ENCODE peak calls at places on chromosomes 7 and 10, in four cellular contexts. B, U, P and Q are unnamed samples.

GRCh38 chr7:16652888-16653287 is 6.9 kb downstream of the BZW2 start:
- DNase-seq in B (no peak), U (peak), P (no peak), Q (no peak)

GRCh38 chr7:106243893-106244292 is 40.9 kb downstream of the NAMPT start:
- DNase-seq in B (peak), U (no peak), P (no peak), Q (peak)

GRCh38 chr10:88968316-88968882 is 15.8 kb upstream of the ACTA2 start:
- DNase-seq in B (no peak), U (no peak), P (no peak), Q (no peak)

GRCh38 chr10:43140414-43140813 is 2.2 kb downstream of the CSGALNACT2 start:
- DNase-seq in B (peak), U (no peak), P (peak), Q (peak)

GRCh38 chr7:151394076-151395035 is 15.5 kb downstream of the WDR86 start:
- DNase-seq in B (no peak), U (no peak), P (no peak), Q (no peak)

GRCh38 chr7:27184342-27185012 is 555 bp downstream of the HOXA11 start:
- DNase-seq in B (no peak), U (no peak), P (peak), Q (peak)

GRCh38 chr7:2520131-2520807 is 695 bp downstream of the LFNG start:
- DNase-seq in B (no peak), U (no peak), P (peak), Q (no peak)

GRCh38 chr10:11255796-11256444 is 238.2 kb downstream of the CELF2 start:
- DNase-seq in B (no peak), U (no peak), P (no peak), Q (no peak)

GRCh38 chr10:64444163-64444562 is 923.0 kb downstream of the REEP3 start:
- DNase-seq in B (no peak), U (no peak), P (no peak), Q (no peak)

GRCh38 chr10:100636848-100637553 is 101.3 kb downstream of the HIF1AN start:
- DNase-seq in B (no peak), U (no peak), P (no peak), Q (no peak)

GRCh38 chr10:19966751-19967150 is 150.5 kb downstream of the PLXDC2 start:
- DNase-seq in B (peak), U (no peak), P (no peak), Q (no peak)

GRCh38 chr10:132001238-132001977 is 19.7 kb upstream of the BNIP3 start:
- DNase-seq in B (peak), U (no peak), P (peak), Q (no peak)

GRCh38 chr10:6279540-6280267 is 77.0 kb downstream of the PFKFB3 start:
- DNase-seq in B (peak), U (no peak), P (peak), Q (peak)

GRCh38 chr7:135666156-135666555 is 3.8 kb downstream of the STMP1 start:
- DNase-seq in B (peak), U (no peak), P (no peak), Q (no peak)

GRCh38 chr7:124171068-124171467 is 138.2 kb upstream of the TMEM229A start:
- DNase-seq in B (no peak), U (no peak), P (peak), Q (peak)

GRCh38 chr10:7789390-7789789 is 1.4 kb downstream of the ATP5F1C start:
- DNase-seq in B (peak), U (no peak), P (no peak), Q (no peak)

GRCh38 chr7:121395494-121395960 is 581 bp downstream of the FAM3C start:
- DNase-seq in B (no peak), U (no peak), P (peak), Q (no peak)

GRCh38 chr10:22251751-22252285 is 34.0 kb upstream of the EBLN1 start:
- DNase-seq in B (peak), U (no peak), P (peak), Q (no peak)

GRCh38 chr7:118286131-118286530 is 61.6 kb downstream of the ANKRD7 start:
- DNase-seq in B (no peak), U (no peak), P (no peak), Q (no peak)

GRCh38 chr10:98848361-98848760 is 387.3 kb downstream of the HPSE2 start:
- DNase-seq in B (no peak), U (no peak), P (no peak), Q (no peak)

GRCh38 chr7:27587429-27587828 is 75.3 kb downstream of the HIBADH start:
- DNase-seq in B (no peak), U (no peak), P (no peak), Q (no peak)

GRCh38 chr10:26432938-26433337 is 5.2 kb upstream of the APBB1IP start:
- DNase-seq in B (peak), U (no peak), P (no peak), Q (no peak)

GRCh38 chr7:55517191-55517633 is 55.1 kb downstream of the VOPP1 start:
- DNase-seq in B (no peak), U (no peak), P (no peak), Q (no peak)

GRCh38 chr7:69617364-69617763 is 19.1 kb downstream of the AUTS2 start:
- DNase-seq in B (no peak), U (no peak), P (no peak), Q (no peak)

GRCh38 chr7:104968648-104969047 is 45.4 kb upstream of the KMT2E start:
- DNase-seq in B (no peak), U (no peak), P (no peak), Q (no peak)

GRCh38 chr10:43076311-43076875 is 476 bp upstream of the RET start:
- DNase-seq in B (no peak), U (no peak), P (no peak), Q (no peak)

GRCh38 chr10:133440633-133441285 is 13.0 kb upstream of the SCART1 start:
- DNase-seq in B (no peak), U (no peak), P (no peak), Q (no peak)

GRCh38 chr10:112498806-112499205 is 51.8 kb downstream of the VTI1A start:
- DNase-seq in B (no peak), U (no peak), P (no peak), Q (no peak)

GRCh38 chr7:38748056-38748610 is 117.0 kb upstream of the AMPH start:
- DNase-seq in B (no peak), U (no peak), P (peak), Q (no peak)

GRCh38 chr7:117385340-117386124 is 41.8 kb downstream of the ASZ1 start:
- DNase-seq in B (peak), U (no peak), P (peak), Q (no peak)

GRCh38 chr7:69412331-69413146 is 185.7 kb upstream of the AUTS2 start:
- DNase-seq in B (peak), U (no peak), P (peak), Q (peak)

GRCh38 chr10:69864321-69864720 is 62.6 kb downstream of the COL13A1 start:
- DNase-seq in B (peak), U (peak), P (peak), Q (peak)